ENCODE peak calls at places on chromosomes 3 and 15, in four cellular contexts. E is cardiac muscle cell, V is ureter, U is endothelial cell. I is an unnamed sample.

GRCh38 chr3:377158-377561 is 180.6 kb downstream of the CHL1 start:
- DNase-seq in V (no peak), E (peak), U (no peak), I (no peak)

GRCh38 chr15:36499751-36500389 is 79.6 kb upstream of the CDIN1 start:
- DNase-seq in E (peak), U (no peak), V (no peak), I (no peak)

GRCh38 chr3:106728315-106728821 is 648.9 kb upstream of the CCDC54 start:
- DNase-seq in E (peak), V (no peak), U (no peak), I (no peak)

GRCh38 chr3:4670352-4670751 is 177.2 kb downstream of the ITPR1 start:
- DNase-seq in E (no peak), U (peak), V (no peak), I (no peak)

GRCh38 chr3:12004741-12005513 is 739 bp downstream of the SYN2 start:
- DNase-seq in U (peak), V (no peak), E (no peak), I (no peak)

GRCh38 chr15:95304116-95304873 is 1026.2 kb upstream of the NR2F2 start:
- DNase-seq in U (no peak), E (peak), V (no peak), I (no peak)

GRCh38 chr15:66909381-66909890 is 156.0 kb upstream of the SMAD3 start:
- DNase-seq in V (no peak), E (no peak), U (no peak), I (no peak)

GRCh38 chr3:63940389-63940757 is 28.2 kb upstream of the SCAANT1 start:
- DNase-seq in E (peak), V (no peak), U (no peak), I (no peak)

GRCh38 chr15:36726224-36726623 is 146.8 kb downstream of the CDIN1 start:
- DNase-seq in V (no peak), E (no peak), U (no peak), I (no peak)

GRCh38 chr15:44706946-44707636 is 4.0 kb downstream of the PATL2 start:
- DNase-seq in V (peak), E (no peak), U (no peak), I (no peak)